ENCODE peak calls at places on chromosomes 13 and 19, in five cellular contexts. D, N, A, E and W are unnamed samples.

GRCh38 chr13:25249001-25249543 is 38.2 kb downstream of the MTMR6 start:
- DNase-seq in D (peak), N (peak), A (no peak), E (no peak), W (no peak)

GRCh38 chr13:57629821-57630235 is 1.7 kb upstream of the PCDH17 start:
- DNase-seq in D (peak), N (peak), A (peak), E (peak), W (peak)

GRCh38 chr19:44722131-44723121 is 23.5 kb downstream of the CEACAM16 start:
- DNase-seq in D (no peak), N (no peak), A (peak), E (no peak), W (no peak)

GRCh38 chr19:46901701-46902401 is 41.1 kb downstream of the ARHGAP35 start:
- DNase-seq in D (no peak), N (no peak), A (no peak), E (no peak), W (no peak)

GRCh38 chr13:112134150-112135075 is 67.5 kb downstream of the SOX1 start:
- DNase-seq in D (no peak), N (no peak), A (peak), E (no peak), W (no peak)

GRCh38 chr19:44003461-44004134 is 841 bp downstream of the ZNF230 start:
- DNase-seq in D (peak), N (no peak), A (no peak), E (no peak), W (no peak)

GRCh38 chr13:40518481-40518882 is 148.0 kb downstream of the FOXO1 start:
- DNase-seq in D (no peak), N (no peak), A (no peak), E (no peak), W (no peak)

GRCh38 chr13:114064516-114065140 is 67.8 kb downstream of the RASA3 start:
- DNase-seq in D (peak), N (peak), A (no peak), E (peak), W (no peak)

GRCh38 chr13:109517516-109517915 is 268.9 kb downstream of the IRS2 start:
- DNase-seq in D (no peak), N (no peak), A (no peak), E (no peak), W (no peak)

GRCh38 chr13:71831716-71832115 is 35.3 kb downstream of the DACH1 start:
- DNase-seq in D (peak), N (no peak), A (no peak), E (no peak), W (no peak)

GRCh38 chr13:91368676-91369425 is 21.4 kb downstream of the MIR17HG start:
- DNase-seq in D (no peak), N (no peak), A (no peak), E (no peak), W (no peak)

GRCh38 chr19:5397804-5398692 is 57.2 kb upstream of the ZNRF4 start:
- DNase-seq in D (peak), N (peak), A (no peak), E (no peak), W (no peak)

GRCh38 chr19:45556835-45557234 is 27.8 kb downstream of the OPA3 start:
- DNase-seq in D (no peak), N (no peak), A (no peak), E (no peak), W (no peak)

GRCh38 chr19:54147676-54148075 is 10.1 kb downstream of the CNOT3 start:
- DNase-seq in D (no peak), N (no peak), A (no peak), E (no peak), W (no peak)

GRCh38 chr19:5036733-5037681 is 68.1 kb downstream of the KDM4B start:
- DNase-seq in D (no peak), N (peak), A (no peak), E (peak), W (no peak)

GRCh38 chr19:47813995-47814328 is 7.8 kb upstream of the CRX start:
- DNase-seq in D (no peak), N (no peak), A (no peak), E (no peak), W (no peak)

GRCh38 chr19:16074488-16075365 is 1.6 kb upstream of the TPM4 start:
- DNase-seq in D (no peak), N (no peak), A (no peak), E (no peak), W (no peak)

GRCh38 chr13:110314516-110315245 is 7.6 kb downstream of the COL4A2 start:
- DNase-seq in D (no peak), N (no peak), A (no peak), E (no peak), W (no peak)

GRCh38 chr19:4523306-4524110 is 5.2 kb upstream of the PLIN4 start:
- DNase-seq in D (peak), N (peak), A (no peak), E (peak), W (no peak)

GRCh38 chr19:37304190-37304883 is 66.6 kb upstream of the ZNF527 start:
- DNase-seq in D (peak), N (peak), A (no peak), E (peak), W (no peak)

GRCh38 chr13:105333416-105333815 is 1202.0 kb downstream of the EFNB2 start:
- DNase-seq in D (no peak), N (no peak), A (no peak), E (no peak), W (no peak)

GRCh38 chr13:97911311-97912138 is 42.0 kb upstream of the IPO5 start:
- DNase-seq in D (peak), N (peak), A (no peak), E (no peak), W (no peak)

GRCh38 chr19:13094285-13094595 is 8.4 kb downstream of the LYL1 start:
- DNase-seq in D (no peak), N (peak), A (no peak), E (no peak), W (no peak)

GRCh38 chr13:30829145-30829544 is 76.9 kb upstream of the MEDAG start:
- DNase-seq in D (no peak), N (no peak), A (no peak), E (no peak), W (peak)

GRCh38 chr19:4640247-4641000 is 1.1 kb downstream of the TNFAIP8L1 start:
- DNase-seq in D (no peak), N (no peak), A (no peak), E (no peak), W (no peak)

GRCh38 chr19:12880551-12881171 is 588 bp downstream of the DNASE2 start:
- DNase-seq in D (peak), N (no peak), A (no peak), E (peak), W (no peak)

GRCh38 chr13:44899967-44900366 is 89.3 kb downstream of the NUFIP1 start:
- DNase-seq in D (no peak), N (peak), A (no peak), E (no peak), W (no peak)

GRCh38 chr13:45503658-45504057 is 38.9 kb downstream of the COG3 start:
- DNase-seq in D (no peak), N (no peak), A (no peak), E (no peak), W (no peak)

GRCh38 chr19:13033819-13034611 is 38.7 kb downstream of the NFIX start:
- DNase-seq in D (peak), N (peak), A (peak), E (peak), W (no peak)

GRCh38 chr13:80342541-80343371 is 1.8 kb upstream of the SPRY2 start:
- DNase-seq in D (peak), N (peak), A (peak), E (peak), W (peak)

GRCh38 chr13:40624338-40624737 is 42.1 kb downstream of the FOXO1 start:
- DNase-seq in D (no peak), N (peak), A (no peak), E (no peak), W (no peak)

GRCh38 chr13:51643882-51644281 is 59.6 kb downstream of the WDFY2 start:
- DNase-seq in D (no peak), N (no peak), A (no peak), E (no peak), W (no peak)

GRCh38 chr13:22880756-22881701 is 299.8 kb upstream of the SGCG start:
- DNase-seq in D (no peak), N (no peak), A (no peak), E (no peak), W (no peak)

GRCh38 chr13:42762251-42762650 is 19.1 kb upstream of the FAM216B start:
- DNase-seq in D (no peak), N (no peak), A (no peak), E (no peak), W (no peak)
- H3K27ac ChIP-seq in D (no peak), N (peak), A (no peak), E (no peak), W (peak)

GRCh38 chr19:2524361-2524839 is 48.5 kb downstream of the GADD45B start:
- DNase-seq in D (no peak), N (no peak), A (no peak), E (no peak), W (no peak)
- H3K27ac ChIP-seq in D (no peak), N (no peak), A (no peak), E (peak), W (peak)

GRCh38 chr13:52848455-52849190 is at the start of gene PCDH8:
- DNase-seq in D (peak), N (peak), A (no peak), E (peak), W (no peak)

GRCh38 chr13:52852444-52852843 is 4.0 kb upstream of the PCDH8 start:
- DNase-seq in D (no peak), N (peak), A (no peak), E (no peak), W (no peak)

GRCh38 chr13:52849727-52850395 is 1.4 kb upstream of the PCDH8 start:
- DNase-seq in D (peak), N (no peak), A (no peak), E (no peak), W (no peak)

GRCh38 chr13:52851153-52851962 is 2.9 kb upstream of the PCDH8 start:
- DNase-seq in D (peak), N (peak), A (no peak), E (peak), W (no peak)

DNA sequence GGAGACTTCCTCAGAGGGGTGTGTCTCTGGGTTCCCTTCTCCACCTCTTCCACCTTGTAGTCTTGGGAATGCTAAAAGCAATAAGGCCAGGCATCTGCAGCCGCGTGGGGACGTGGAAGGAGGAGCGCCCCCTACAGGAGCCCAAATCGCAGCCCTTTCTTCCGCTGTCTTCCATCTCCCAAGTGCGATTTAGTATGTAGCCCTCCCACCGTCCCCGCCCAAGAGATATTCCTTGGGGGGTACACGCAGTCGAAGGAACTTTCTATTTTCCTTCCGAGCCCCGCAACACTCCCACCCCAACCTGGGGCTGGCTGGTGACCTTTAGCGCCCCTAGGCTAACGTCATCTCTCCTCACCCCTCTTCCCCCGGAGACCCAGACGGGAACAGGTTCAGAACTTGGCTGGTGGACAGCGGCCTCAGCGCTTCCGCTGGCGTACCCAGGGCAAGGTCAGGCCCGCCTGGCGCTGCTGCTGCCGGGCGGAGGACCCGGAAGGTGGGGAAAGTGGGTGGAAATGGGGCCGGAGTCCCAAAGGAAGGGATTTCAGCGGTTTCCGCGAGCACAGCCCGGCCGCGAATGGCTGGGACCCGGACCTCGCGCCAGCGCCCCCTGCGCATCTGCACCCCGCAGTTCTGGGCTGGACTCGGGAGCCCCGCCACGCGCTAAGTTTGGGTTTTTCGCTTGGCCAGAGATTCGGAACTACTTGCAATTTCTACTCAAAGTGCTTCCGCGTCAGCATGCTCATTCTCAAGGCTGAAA is 2.1 kb upstream of the PCDH8 start:
- DNase-seq in D (peak), N (peak), A (no peak), E (peak), W (peak)
- H3K27ac ChIP-seq in D (no peak), N (peak), A (no peak), E (no peak), W (no peak)

GRCh38 chr13:100478107-100478809 is 110.3 kb downstream of the GGACT start:
- DNase-seq in D (no peak), N (no peak), A (no peak), E (no peak), W (no peak)
- H3K27ac ChIP-seq in D (no peak), N (no peak), A (no peak), E (no peak), W (no peak)